ENCODE peak calls at places on chromosomes 4 and X, in four cellular contexts. F is M059J, U is COLO829, O is left colon. L is an unnamed sample.

GRCh38 chr4:88953400-88953799 is 103.6 kb downstream of the FAM13A start:
- DNase-seq in O (no peak), F (no peak), U (no peak), L (peak)

GRCh38 chrX:72081605-72082320 is 50.0 kb downstream of the RTL5 start:
- DNase-seq in U (no peak), F (no peak), O (no peak), L (no peak)

GRCh38 chrX:32572644-32573043 is 638.7 kb downstream of the DMD start:
- DNase-seq in F (peak), U (no peak), O (no peak), L (no peak)

GRCh38 chr4:13481569-13481968 is 2.6 kb downstream of the RAB28 start:
- DNase-seq in O (no peak), U (no peak), F (peak), L (peak)

GRCh38 chr4:147453561-147454141 is 27.2 kb upstream of the EDNRA start:
- DNase-seq in O (no peak), F (no peak), U (no peak), L (peak)

GRCh38 chr4:69727412-69727811 is 33.0 kb downstream of the SULT1B1 start:
- DNase-seq in U (no peak), O (no peak), F (no peak), L (no peak)

GRCh38 chrX:69107231-69107739 is 58.0 kb downstream of the PJA1 start:
- DNase-seq in O (no peak), F (no peak), U (no peak), L (no peak)

GRCh38 chrX:68273887-68274286 is 159.4 kb downstream of the OPHN1 start:
- DNase-seq in F (no peak), U (no peak), O (no peak), L (no peak)

GRCh38 chr4:64584981-64585557 is 175.8 kb upstream of the TECRL start:
- DNase-seq in O (no peak), U (peak), F (peak), L (peak)

GRCh38 chrX:111207851-111208250 is 62.4 kb downstream of the CAPN6 start:
- DNase-seq in U (no peak), O (no peak), F (no peak), L (no peak)

GRCh38 chr4:174873931-174874330 is 44.2 kb upstream of the ADAM29 start:
- DNase-seq in O (no peak), F (peak), U (peak), L (peak)

GRCh38 chr4:70508801-70509200 is 9.6 kb upstream of the AMTN start:
- DNase-seq in U (no peak), F (no peak), O (no peak), L (peak)

GRCh38 chr4:38322709-38323108 is 341.3 kb upstream of the KLF3 start:
- DNase-seq in U (peak), F (peak), O (no peak), L (peak)

GRCh38 chrX:49053223-49054072 is 5.4 kb upstream of the CCDC120 start:
- DNase-seq in F (peak), U (peak), O (peak), L (peak)

GRCh38 chr4:1234811-1235292 is 14.1 kb downstream of the CTBP1 start:
- DNase-seq in F (no peak), U (no peak), O (peak), L (no peak)

GRCh38 chrX:150012647-150013046 is 74.4 kb upstream of the EOLA2 start:
- DNase-seq in O (no peak), U (no peak), F (no peak), L (peak)

GRCh38 chr4:107858158-107858742 is 33.5 kb downstream of the SGMS2 start:
- DNase-seq in U (no peak), O (no peak), F (no peak), L (no peak)

GRCh38 chrX:22122510-22122909 is 90.4 kb downstream of the PHEX start:
- DNase-seq in U (no peak), F (peak), O (no peak), L (peak)

GRCh38 chrX:44795945-44796450 is 47.8 kb upstream of the DUSP21 start:
- DNase-seq in F (no peak), U (no peak), O (no peak), L (no peak)

GRCh38 chr4:182177166-182177565 is 66.0 kb upstream of the TENM3 start:
- DNase-seq in O (no peak), U (no peak), F (peak), L (no peak)

GRCh38 chrX:46551494-46552128 is 6.4 kb upstream of the ZNF674 start:
- DNase-seq in F (peak), U (no peak), O (no peak), L (peak)

GRCh38 chrX:50805316-50805715 is 8.7 kb downstream of the SHROOM4 start:
- DNase-seq in U (no peak), O (no peak), F (no peak), L (no peak)

GRCh38 chrX:44705817-44706551 is 137.8 kb upstream of the DUSP21 start:
- DNase-seq in F (peak), U (no peak), O (no peak), L (no peak)

GRCh38 chr4:6469898-6470501 is 2.4 kb downstream of the PPP2R2C start:
- DNase-seq in F (no peak), O (no peak), U (no peak), L (no peak)

GRCh38 chr4:7244343-7244680 is 52.0 kb downstream of the SORCS2 start:
- DNase-seq in U (no peak), O (no peak), F (no peak), L (no peak)

GRCh38 chr4:174600391-174600790 is 78.1 kb upstream of the HPGD start:
- DNase-seq in U (no peak), O (no peak), F (no peak), L (no peak)

GRCh38 chrX:155086202-155086840 is 15.0 kb downstream of the BRCC3 start:
- DNase-seq in U (no peak), O (peak), F (peak), L (peak)